ENCODE peak calls at places on chromosomes 12 and 14, in ten cellular contexts. T is tibial artery; C is neural progenitor cell; V is ovary; K is trophoblast cell; D is lower lobe of right lung; R is PC-3; B is CD4-positive, alpha-beta memory T cell; G is heart left ventricle; W is psoas muscle. S is an unnamed sample.

GRCh38 chr14:68630081-68630571 is 162.7 kb downstream of the ZFP36L1 start:
- DNase-seq in T (peak; percentile 57), C (no peak), V (no peak), K (peak; percentile 81), D (no peak), R (no peak), B (no peak), G (no peak), W (no peak), S (no peak)

GRCh38 chr12:47396902-47397663 is 308.7 kb downstream of the RPAP3 start:
- DNase-seq in T (no peak), C (no peak), V (no peak), K (no peak), D (no peak), R (no peak), B (no peak), G (no peak), W (no peak), S (no peak)

GRCh38 chr12:109679716-109680520 is 33.7 kb upstream of the FAM222A start:
- DNase-seq in T (no peak), C (no peak), V (no peak), K (no peak), D (no peak), R (no peak), B (no peak), G (no peak), W (no peak), S (no peak)

GRCh38 chr12:57196439-57196838 is 20.2 kb upstream of the NXPH4 start:
- DNase-seq in T (no peak), C (no peak), V (no peak), K (no peak), D (no peak), R (no peak), B (no peak), G (no peak), W (no peak), S (no peak)

GRCh38 chr14:51512321-51512720 is 139.4 kb upstream of the FRMD6 start:
- DNase-seq in T (no peak), C (no peak), V (no peak), K (no peak), D (no peak), R (no peak), B (no peak), G (no peak), W (no peak), S (no peak)

GRCh38 chr14:101927859-101928258 is 36.5 kb upstream of the DYNC1H1 start:
- DNase-seq in T (peak; percentile 95), C (no peak), V (peak; percentile 94), K (peak; percentile 46), D (peak; percentile 87), R (no peak), B (no peak), G (peak; percentile 96), W (peak; percentile 94), S (no peak)

GRCh38 chr12:67386869-67387570 is 117.9 kb downstream of the CAND1 start:
- DNase-seq in T (no peak), C (no peak), V (no peak), K (no peak), D (no peak), R (no peak), B (no peak), G (no peak), W (no peak), S (no peak)

GRCh38 chr12:57219993-57220728 is 3.6 kb downstream of the NXPH4 start:
- DNase-seq in T (no peak), C (peak; percentile 62), V (no peak), K (no peak), D (no peak), R (no peak), B (no peak), G (no peak), W (no peak), S (no peak)

GRCh38 chr14:54282849-54283248 is 114.0 kb upstream of the CDKN3 start:
- DNase-seq in T (no peak), C (no peak), V (no peak), K (no peak), D (no peak), R (no peak), B (no peak), G (no peak), W (no peak), S (no peak)

GRCh38 chr14:58607131-58607531 is 30.6 kb upstream of the DACT1 start:
- DNase-seq in T (no peak), C (peak; percentile 72), V (no peak), K (no peak), D (no peak), R (no peak), B (no peak), G (no peak), W (no peak), S (no peak)

GRCh38 chr12:4700621-4701026 is 19.6 kb upstream of the GALNT8 start:
- DNase-seq in T (no peak), C (peak; percentile 69), V (peak; percentile 35), K (no peak), D (peak; percentile 49), R (no peak), B (no peak), G (peak; percentile 73), W (peak; percentile 71), S (no peak)

GRCh38 chr14:92456215-92457017 is 57.2 kb upstream of the RIN3 start:
- DNase-seq in T (no peak), C (peak; percentile 83), V (no peak), K (peak; percentile 69), D (peak; percentile 83), R (peak; percentile 73), B (no peak), G (peak; percentile 66), W (peak; percentile 70), S (no peak)

GRCh38 chr14:64337901-64338615 is 43.9 kb upstream of the ESR2 start:
- DNase-seq in T (no peak), C (peak; percentile 91), V (no peak), K (peak; percentile 84), D (peak; percentile 87), R (peak; percentile 71), B (no peak), G (peak; percentile 39), W (no peak), S (peak; percentile 1)

GRCh38 chr14:75450381-75451276 is 22.8 kb downstream of the JDP2 start:
- DNase-seq in T (no peak), C (no peak), V (no peak), K (no peak), D (peak; percentile 62), R (peak; percentile 84), B (no peak), G (peak; percentile 76), W (peak; percentile 88), S (no peak)

GRCh38 chr12:45381351-45381750 is 165.5 kb downstream of the ANO6 start:
- DNase-seq in T (no peak), C (no peak), V (no peak), K (no peak), D (no peak), R (peak; percentile 66), B (no peak), G (no peak), W (no peak), S (no peak)

GRCh38 chr14:34693228-34693939 is 21.0 kb downstream of the CFL2 start:
- DNase-seq in T (no peak), C (peak; percentile 16), V (peak; percentile 37), K (peak; percentile 75), D (peak; percentile 64), R (peak; percentile 32), B (peak; percentile 18), G (no peak), W (peak; percentile 59), S (no peak)
- H3K4me3 ChIP-seq in T (peak overlapping the region; percentile 41), C (peak overlapping the region; percentile 24), V (peak overlapping the region; percentile 17), K (no peak overlapping the region), D (peak overlapping the region; percentile 46), R (no peak overlapping the region), B (no peak overlapping the region), G (peak overlapping the region; percentile 27), W (peak overlapping the region; percentile 65), S (no peak overlapping the region)

GRCh38 chr14:104146651-104147345 is 8.4 kb downstream of the KIF26A start:
- DNase-seq in T (peak; percentile 48), C (no peak), V (peak; percentile 12), K (no peak), D (no peak), R (no peak), B (no peak), G (peak; percentile 19), W (peak; percentile 40), S (no peak)
- H3K36me3 ChIP-seq in T (no peaks in the 10 kb centered on the region), C (no peaks in the 10 kb centered on the region), V (no peaks in the 10 kb centered on the region), K (no peaks in the 10 kb centered on the region), D (no peaks in the 10 kb centered on the region), R (no peaks in the 10 kb centered on the region), B (no peaks in the 10 kb centered on the region), G (no peaks in the 10 kb centered on the region), W (no peaks in the 10 kb centered on the region), S (no peaks in the 10 kb centered on the region)

GRCh38 chr14:104695660-104696000 is 6.2 kb downstream of the INF2 start:
- DNase-seq in T (no peak), C (no peak), V (no peak), K (no peak), D (no peak), R (no peak), B (no peak), G (no peak), W (no peak), S (no peak)

GRCh38 chr14:104692939-104693315 is 3.5 kb downstream of the INF2 start:
- DNase-seq in T (no peak), C (no peak), V (no peak), K (no peak), D (no peak), R (no peak), B (no peak), G (no peak), W (no peak), S (no peak)

GRCh38 chr14:104694991-104695659 is 5.7 kb downstream of the INF2 start:
- DNase-seq in T (no peak), C (no peak), V (no peak), K (no peak), D (no peak), R (peak; percentile 52), B (peak; percentile 66), G (peak; percentile 71), W (no peak), S (no peak)

GRCh38 chr14:104693482-104694431 is 4.3 kb downstream of the INF2 start:
- DNase-seq in T (no peak), C (no peak), V (no peak), K (no peak), D (no peak), R (no peak), B (no peak), G (no peak), W (no peak), S (no peak)

DNA sequence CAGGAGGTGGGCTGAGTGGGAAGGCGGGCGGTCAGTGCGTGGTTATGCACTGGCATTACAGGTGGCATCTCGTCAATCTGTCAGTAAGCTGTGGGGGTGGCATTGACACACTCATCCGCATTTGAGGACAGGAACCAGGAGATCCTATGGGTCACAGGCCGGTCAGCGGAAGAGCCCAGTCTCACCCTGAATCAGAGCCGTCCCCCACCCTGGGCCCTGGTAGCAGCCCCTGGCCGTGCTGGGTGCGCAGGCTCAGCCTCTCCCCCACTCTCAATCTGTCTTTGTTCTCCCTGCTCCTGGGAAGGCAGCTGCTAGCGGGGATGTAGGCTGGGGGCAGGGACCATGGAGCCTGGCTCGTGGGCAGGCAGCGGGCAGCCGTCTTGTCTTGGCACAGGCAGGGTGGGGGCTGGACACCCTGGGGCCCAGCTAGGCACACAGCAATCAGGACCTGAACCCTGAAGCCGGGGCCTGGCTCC is 5.1 kb downstream of the INF2 start:
- DNase-seq in T (no peak), C (no peak), V (no peak), K (no peak), D (no peak), R (no peak), B (no peak), G (no peak), W (no peak), S (no peak)
- H3K4me1 ChIP-seq in T (peaks cover 92% of the 10 kb centered on the region), C (peaks cover 37% of the 10 kb centered on the region), V (peaks cover 14% of the 10 kb centered on the region), K (peaks cover 28% of the 10 kb centered on the region), D (peaks cover 95% of the 10 kb centered on the region), R (peaks cover 37% of the 10 kb centered on the region), B (peaks cover 64% of the 10 kb centered on the region), G (peaks cover 97% of the 10 kb centered on the region), W (peaks cover 42% of the 10 kb centered on the region), S (peaks cover 64% of the 10 kb centered on the region)

GRCh38 chr12:108596854-108597558 is 878 bp downstream of the TMEM119 start:
- DNase-seq in T (no peak), C (no peak), V (no peak), K (no peak), D (no peak), R (no peak), B (no peak), G (no peak), W (no peak), S (no peak)
- H3K4me3 ChIP-seq in T (no peak overlapping the region), C (no peak overlapping the region), V (no peak overlapping the region), K (no peak overlapping the region), D (peak overlapping the region; percentile 44), R (no peak overlapping the region), B (no peak overlapping the region), G (no peak overlapping the region), W (peak overlapping the region; percentile 25), S (no peak overlapping the region)

S was measured in effector memory CD4-positive, alpha-beta T cell.